ENCODE peak calls at places on chromosomes 2 and 18, in six cellular contexts. Z, X, H, L, B and U are unnamed samples.

GRCh38 chr2:191782351-191782750 is 64.5 kb downstream of the CAVIN2 start:
- DNase-seq in X (no peak), H (no peak), Z (no peak), B (no peak), L (no peak), U (no peak)

GRCh38 chr2:9113916-9114315 is 92.7 kb upstream of the ASAP2 start:
- DNase-seq in L (no peak), X (no peak), Z (no peak), B (no peak), H (no peak), U (no peak)

GRCh38 chr18:63317982-63318881 is 1.3 kb downstream of the BCL2 start:
- DNase-seq in Z (peak), B (peak), X (peak), H (peak), L (peak), U (peak)

GRCh38 chr2:226660524-226660923 is 139.1 kb downstream of the IRS1 start:
- DNase-seq in Z (no peak), H (peak), L (no peak), B (no peak), X (peak), U (no peak)

GRCh38 chr2:136281281-136282117 is 163.6 kb upstream of the CXCR4 start:
- DNase-seq in L (peak), B (peak), Z (no peak), X (no peak), H (no peak), U (no peak)

GRCh38 chr2:73614997-73615396 is 27.2 kb downstream of the NAT8 start:
- DNase-seq in H (no peak), L (no peak), X (no peak), B (no peak), Z (no peak), U (no peak)

GRCh38 chr2:98824256-98825042 is 93.5 kb upstream of the MGAT4A start:
- DNase-seq in Z (no peak), B (no peak), H (no peak), L (no peak), X (no peak), U (no peak)

GRCh38 chr18:60024857-60025256 is 125.1 kb downstream of the PMAIP1 start:
- DNase-seq in L (no peak), B (no peak), Z (no peak), X (no peak), H (no peak), U (no peak)

GRCh38 chr18:22999212-22999611 is 66.1 kb downstream of the RBBP8 start:
- DNase-seq in B (no peak), X (no peak), Z (no peak), H (no peak), L (no peak), U (no peak)

GRCh38 chr2:60552096-60552850 is 1.2 kb downstream of the BCL11A start:
- DNase-seq in X (no peak), H (peak), L (no peak), B (peak), Z (no peak), U (no peak)

GRCh38 chr2:14760169-14760568 is 127.7 kb downstream of the LRATD1 start:
- DNase-seq in L (no peak), H (no peak), X (no peak), Z (no peak), B (no peak), U (no peak)

GRCh38 chr2:35929551-35929950 is 426.0 kb upstream of the CRIM1 start:
- DNase-seq in X (no peak), H (no peak), L (no peak), Z (no peak), B (no peak), U (no peak)

GRCh38 chr2:197191948-197192338 is 118.6 kb downstream of the ANKRD44 start:
- DNase-seq in B (no peak), Z (no peak), H (no peak), L (no peak), X (no peak), U (no peak)

GRCh38 chr2:204251977-204252376 is 293.3 kb upstream of the PARD3B start:
- DNase-seq in B (no peak), X (no peak), L (no peak), H (no peak), Z (no peak), U (no peak)

GRCh38 chr2:46800218-46800617 is 115.4 kb downstream of the MCFD2 start:
- DNase-seq in B (no peak), X (peak), L (no peak), Z (no peak), H (no peak), U (no peak)

GRCh38 chr18:45046226-45046625 is 365.5 kb downstream of the SETBP1 start:
- DNase-seq in L (no peak), H (no peak), Z (no peak), X (no peak), B (no peak), U (no peak)

GRCh38 chr18:48676346-48676745 is 137.5 kb downstream of the CTIF start:
- DNase-seq in Z (no peak), L (no peak), B (no peak), X (no peak), H (no peak), U (no peak)

GRCh38 chr2:157725856-157726255 is 97.2 kb upstream of the ACVR1C start:
- DNase-seq in B (no peak), L (no peak), Z (no peak), H (no peak), X (no peak), U (no peak)